ENCODE peak calls at places on chromosomes 1 and 21, in four cellular contexts. J is body of pancreas, X is lower lobe of right lung, D is psoas muscle. I is an unnamed sample. For H3K27me3, the result is how much of the 10 kb centered on the place peaks cover.

GRCh38 chr1:114079596-114080190 is 74.0 kb downstream of the SYT6 start:
- DNase-seq in J (no peak), D (no peak), X (no peak), I (no peak)

GRCh38 chr21:45478115-45478801 is 64.0 kb downstream of the SLC19A1 start:
- DNase-seq in J (peak), D (peak), X (peak), I (peak)

GRCh38 chr1:183274836-183275235 is 88.8 kb downstream of the LAMC2 start:
- DNase-seq in J (no peak), D (no peak), X (no peak), I (no peak)

GRCh38 chr1:55057270-55057955 is 18.1 kb downstream of the PCSK9 start:
- DNase-seq in X (no peak), D (no peak), J (no peak), I (no peak)

GRCh38 chr1:109984190-109984455 is 442 bp upstream of the AHCYL1 start:
- DNase-seq in D (no peak), J (no peak), X (no peak), I (no peak)

GRCh38 chr1:201463071-201463552 is 5.9 kb downstream of the PHLDA3 start:
- DNase-seq in X (peak), D (peak), J (no peak), I (no peak)

GRCh38 chr1:7558921-7559869 is 211.9 kb upstream of the VAMP3 start:
- DNase-seq in D (peak), J (no peak), X (no peak), I (no peak)

GRCh38 chr21:15795533-15795932 is 65.8 kb downstream of the USP25 start:
- DNase-seq in J (no peak), X (no peak), D (no peak), I (no peak)

GRCh38 chr1:167427843-167428242 is 90.5 kb downstream of the CD247 start:
- DNase-seq in D (no peak), X (no peak), J (no peak), I (no peak)

GRCh38 chr1:20834780-20835179 is 47.7 kb upstream of the HP1BP3 start:
- DNase-seq in D (no peak), X (no peak), J (no peak), I (no peak)

GRCh38 chr1:165129568-165130164 is 226.8 kb downstream of the LMX1A start:
- DNase-seq in D (peak), X (peak), J (peak), I (no peak)

GRCh38 chr21:43339668-43340067 is 87.3 kb downstream of the SIK1 start:
- DNase-seq in D (peak), X (no peak), J (no peak), I (no peak)

GRCh38 chr21:43335119-43335518 is 91.8 kb downstream of the SIK1 start:
- DNase-seq in X (no peak), J (no peak), D (no peak), I (no peak)

GRCh38 chr21:43340491-43341348 is 86.2 kb downstream of the SIK1 start:
- DNase-seq in J (no peak), X (no peak), D (peak), I (no peak)

GRCh38 chr21:43338951-43339350 is 88.0 kb downstream of the SIK1 start:
- DNase-seq in D (peak), X (no peak), J (no peak), I (no peak)

GRCh38 chr21:43337901-43338655 is 88.9 kb downstream of the SIK1 start:
- DNase-seq in J (no peak), X (no peak), D (no peak), I (no peak)
- H3K27ac ChIP-seq in J (no peak), X (no peak), D (no peak), I (no peak)

GRCh38 chr1:90708236-90708786 is 8.8 kb downstream of the BARHL2 start:
- DNase-seq in J (no peak), D (no peak), X (no peak), I (no peak)

GRCh38 chr1:90706437-90707362 is 10.4 kb downstream of the BARHL2 start:
- DNase-seq in D (no peak), X (no peak), J (peak), I (no peak)

GRCh38 chr1:90704817-90705216 is 12.3 kb downstream of the BARHL2 start:
- DNase-seq in D (no peak), X (no peak), J (no peak), I (no peak)

GRCh38 chr1:90707363-90707710 is 9.8 kb downstream of the BARHL2 start:
- DNase-seq in D (no peak), J (peak), X (peak), I (no peak)

GRCh38 chr1:90705910-90706309 is 11.2 kb downstream of the BARHL2 start:
- DNase-seq in D (no peak), X (no peak), J (no peak), I (no peak)
- H3K27me3 ChIP-seq in D (half or more), X (half or more), J (under half), I (half or more)

GRCh38 chr1:43392702-43393101 is 3.0 kb downstream of the SZT2 start:
- DNase-seq in D (no peak), J (no peak), X (no peak), I (no peak)

GRCh38 chr1:43395523-43395922 is 5.8 kb downstream of the SZT2 start:
- DNase-seq in J (no peak), X (no peak), D (no peak), I (no peak)

GRCh38 chr1:43396059-43396458 is 6.4 kb downstream of the SZT2 start:
- DNase-seq in J (no peak), X (no peak), D (no peak), I (no peak)
- H3K27ac ChIP-seq in J (no peak), X (no peak), D (no peak), I (no peak)

GRCh38 chr1:4132525-4133308 is 232.6 kb upstream of the C1orf174 start:
- DNase-seq in X (no peak), J (no peak), D (no peak), I (no peak)
- H3K27me3 ChIP-seq in X (under half), J (under half), D (under half), I (under half)